ENCODE peak calls at places on chromosomes 5 and 9, in five cellular contexts. Y, W, D, B and F are unnamed samples.

GRCh38 chr5:181142054-181142453 is 5.3 kb upstream of the OR2V2 start:
- DNase-seq in Y (no peak), W (no peak), D (no peak), B (no peak), F (no peak)

GRCh38 chr5:5025774-5026406 is 114.2 kb upstream of the ADAMTS16 start:
- DNase-seq in Y (no peak), W (no peak), D (no peak), B (no peak), F (no peak)

GRCh38 chr9:127163409-127163808 is 41.0 kb upstream of the ANGPTL2 start:
- DNase-seq in Y (no peak), W (no peak), D (no peak), B (no peak), F (no peak)

GRCh38 chr9:114214181-114214580 is 58.8 kb downstream of the COL27A1 start:
- DNase-seq in Y (no peak), W (no peak), D (no peak), B (no peak), F (no peak)

GRCh38 chr9:122364783-122365150 is 6.1 kb upstream of the PTGS1 start:
- DNase-seq in Y (no peak), W (no peak), D (no peak), B (no peak), F (no peak)

GRCh38 chr5:34522599-34523381 is 133.3 kb upstream of the RAI14 start:
- DNase-seq in Y (peak; percentile 82), W (peak; percentile 79), D (peak; percentile 70), B (peak; percentile 22), F (peak; percentile 10)

GRCh38 chr5:180868960-180869359 is 7.9 kb upstream of the ZFP62 start:
- DNase-seq in Y (peak; percentile 27), W (peak; percentile 64), D (peak; percentile 80), B (peak; percentile 17), F (peak; percentile 45)

GRCh38 chr5:132840896-132841818 is 10.7 kb upstream of the SHROOM1 start:
- DNase-seq in Y (no peak), W (no peak), D (no peak), B (no peak), F (no peak)

GRCh38 chr5:97243352-97243751 is 60.3 kb upstream of the RIOK2 start:
- DNase-seq in Y (no peak), W (no peak), D (no peak), B (no peak), F (no peak)